ENCODE peak calls at places on chromosome 3, in six cellular contexts. B is uterus; I is ovary; V is activated gamma-delta T cell treated with Interleukin-2 at 50 U/mL for 16 hours; T is fibroblast of pulmonary artery; W is stimulated activated CD4-positive, alpha-beta T cell treated with anti-CD3 and anti-CD28 coated beads, Interleukin-2, amount 100 ng/mL, for 48 hours. N is an unnamed sample.

GRCh38 chr3:13709706-13710105 is 160.8 kb downstream of the FBLN2 start:
- DNase-seq in I (no peak), W (no peak), V (no peak), T (no peak), B (no peak), N (no peak)

GRCh38 chr3:54822206-54822605 is 105.7 kb downstream of the LRTM1 start:
- DNase-seq in V (no peak), I (no peak), T (peak; percentile 69), W (no peak), B (no peak), N (no peak)

GRCh38 chr3:153052096-153052460 is 109.9 kb upstream of the RAP2B start:
- DNase-seq in V (no peak), I (no peak), T (peak; percentile 90), W (no peak), B (peak; percentile 38), N (no peak)

GRCh38 chr3:4406746-4407568 is 60.1 kb downstream of the SUMF1 start:
- DNase-seq in T (no peak), B (no peak), I (no peak), W (no peak), V (no peak), N (peak; percentile 12)

GRCh38 chr3:31732548-31732947 is 199.8 kb downstream of the STT3B start:
- DNase-seq in W (no peak), V (no peak), T (no peak), B (no peak), I (no peak), N (no peak)

GRCh38 chr3:48598323-48599076 is 3.4 kb upstream of the COL7A1 start:
- DNase-seq in W (no peak), I (peak; percentile 90), T (peak; percentile 93), V (no peak), B (peak; percentile 77), N (peak; percentile 91)

GRCh38 chr3:67453628-67454027 is 200.8 kb downstream of the SUCLG2 start:
- DNase-seq in I (no peak), V (no peak), W (no peak), B (no peak), T (no peak), N (no peak)

GRCh38 chr3:183158552-183159006 is 4.0 kb downstream of the LAMP3 start:
- DNase-seq in T (peak; percentile 73), B (no peak), V (no peak), W (peak; percentile 30), I (no peak), N (no peak)

GRCh38 chr3:5012398-5012797 is 33.2 kb downstream of the BHLHE40 start:
- DNase-seq in W (no peak), B (no peak), I (no peak), V (no peak), T (no peak), N (no peak)

GRCh38 chr3:10285742-10286524 is 6.8 kb downstream of the GHRL start:
- DNase-seq in T (no peak), I (no peak), B (no peak), V (no peak), W (no peak), N (peak; percentile 76)

GRCh38 chr3:145650170-145650569 is 510.8 kb downstream of the PLOD2 start:
- DNase-seq in I (no peak), V (no peak), W (no peak), B (no peak), T (no peak), N (no peak)

GRCh38 chr3:56131976-56132590 is 336.2 kb downstream of the ERC2 start:
- DNase-seq in B (peak; percentile 17), I (no peak), T (peak; percentile 92), W (no peak), V (no peak), N (peak; percentile 1)

N was measured in T47D.